ENCODE peak calls at places on chromosomes 6 and 20, in nine cellular contexts. One of them, this sample, is unnamed.

GRCh38 chr6:36730424-36731380 is 33.1 kb downstream of the RAB44 start:
- DNase-seq in CD14-positive monocyte: no peak
- DNase-seq in cardiac fibroblast: no peak
- DNase-seq in tibial artery: no peak
- DNase-seq in AG08396: no peak
- DNase-seq in activated CD4-positive, alpha-beta T cell treated with anti-CD3 and anti-CD28 coated beads for 1 hour: no peak
- DNase-seq in activated naive CD8-positive, alpha-beta T cell treated with anti-CD3 and anti-CD28 coated beads for 36 hours: no peak
- DNase-seq in left cardiac atrium: no peak
- DNase-seq in right lobe of liver: no peak
- DNase-seq in this sample: no peak

GRCh38 chr6:105594821-105595220 is 191.9 kb upstream of the PREP start:
- DNase-seq in CD14-positive monocyte: no peak
- DNase-seq in cardiac fibroblast: peak; percentile 65
- DNase-seq in tibial artery: no peak
- DNase-seq in AG08396: no peak
- DNase-seq in activated CD4-positive, alpha-beta T cell treated with anti-CD3 and anti-CD28 coated beads for 1 hour: no peak
- DNase-seq in activated naive CD8-positive, alpha-beta T cell treated with anti-CD3 and anti-CD28 coated beads for 36 hours: no peak
- DNase-seq in left cardiac atrium: no peak
- DNase-seq in right lobe of liver: no peak
- DNase-seq in this sample: no peak

GRCh38 chr6:42142118-42142835 is at the start of gene C6orf132:
- DNase-seq in CD14-positive monocyte: no peak
- DNase-seq in cardiac fibroblast: no peak
- DNase-seq in tibial artery: peak; percentile 70
- DNase-seq in AG08396: peak; percentile 61
- DNase-seq in activated CD4-positive, alpha-beta T cell treated with anti-CD3 and anti-CD28 coated beads for 1 hour: no peak
- DNase-seq in activated naive CD8-positive, alpha-beta T cell treated with anti-CD3 and anti-CD28 coated beads for 36 hours: peak; percentile 17
- DNase-seq in left cardiac atrium: peak; percentile 42
- DNase-seq in right lobe of liver: no peak
- DNase-seq in this sample: no peak

GRCh38 chr20:23059831-23060230 is 10.4 kb upstream of the THBD start:
- DNase-seq in CD14-positive monocyte: no peak
- DNase-seq in cardiac fibroblast: no peak
- DNase-seq in tibial artery: no peak
- DNase-seq in AG08396: no peak
- DNase-seq in activated CD4-positive, alpha-beta T cell treated with anti-CD3 and anti-CD28 coated beads for 1 hour: no peak
- DNase-seq in activated naive CD8-positive, alpha-beta T cell treated with anti-CD3 and anti-CD28 coated beads for 36 hours: no peak
- DNase-seq in left cardiac atrium: no peak
- DNase-seq in right lobe of liver: no peak
- DNase-seq in this sample: no peak

GRCh38 chr20:57398231-57398821 is 7.1 kb downstream of the RBM38 start:
- DNase-seq in CD14-positive monocyte: peak; percentile 80
- DNase-seq in cardiac fibroblast: no peak
- DNase-seq in tibial artery: no peak
- DNase-seq in AG08396: no peak
- DNase-seq in activated CD4-positive, alpha-beta T cell treated with anti-CD3 and anti-CD28 coated beads for 1 hour: peak; percentile 79
- DNase-seq in activated naive CD8-positive, alpha-beta T cell treated with anti-CD3 and anti-CD28 coated beads for 36 hours: peak; percentile 89
- DNase-seq in left cardiac atrium: peak; percentile 57
- DNase-seq in right lobe of liver: peak; percentile 69
- DNase-seq in this sample: peak; percentile 88

GRCh38 chr20:49697071-49697470 is 16.6 kb downstream of the B4GALT5 start:
- DNase-seq in CD14-positive monocyte: no peak
- DNase-seq in cardiac fibroblast: no peak
- DNase-seq in tibial artery: no peak
- DNase-seq in AG08396: no peak
- DNase-seq in activated CD4-positive, alpha-beta T cell treated with anti-CD3 and anti-CD28 coated beads for 1 hour: no peak
- DNase-seq in activated naive CD8-positive, alpha-beta T cell treated with anti-CD3 and anti-CD28 coated beads for 36 hours: no peak
- DNase-seq in left cardiac atrium: no peak
- DNase-seq in right lobe of liver: no peak
- DNase-seq in this sample: no peak

GRCh38 chr6:17907467-17908229 is 79.8 kb downstream of the KIF13A start:
- DNase-seq in CD14-positive monocyte: peak; percentile 92
- DNase-seq in cardiac fibroblast: peak; percentile 100
- DNase-seq in tibial artery: peak; percentile 89
- DNase-seq in AG08396: peak; percentile 81
- DNase-seq in activated CD4-positive, alpha-beta T cell treated with anti-CD3 and anti-CD28 coated beads for 1 hour: no peak
- DNase-seq in activated naive CD8-positive, alpha-beta T cell treated with anti-CD3 and anti-CD28 coated beads for 36 hours: peak; percentile 12
- DNase-seq in left cardiac atrium: peak; percentile 70
- DNase-seq in right lobe of liver: peak; percentile 60
- DNase-seq in this sample: peak; percentile 6

GRCh38 chr6:105836379-105836778 is 249.8 kb upstream of the PRDM1 start:
- DNase-seq in CD14-positive monocyte: no peak
- DNase-seq in cardiac fibroblast: no peak
- DNase-seq in tibial artery: no peak
- DNase-seq in AG08396: no peak
- DNase-seq in activated CD4-positive, alpha-beta T cell treated with anti-CD3 and anti-CD28 coated beads for 1 hour: no peak
- DNase-seq in activated naive CD8-positive, alpha-beta T cell treated with anti-CD3 and anti-CD28 coated beads for 36 hours: no peak
- DNase-seq in left cardiac atrium: no peak
- DNase-seq in right lobe of liver: no peak
- DNase-seq in this sample: no peak

GRCh38 chr20:5784735-5785134 is 34.5 kb downstream of the SHLD1 start:
- DNase-seq in CD14-positive monocyte: no peak
- DNase-seq in cardiac fibroblast: no peak
- DNase-seq in tibial artery: no peak
- DNase-seq in AG08396: no peak
- DNase-seq in activated CD4-positive, alpha-beta T cell treated with anti-CD3 and anti-CD28 coated beads for 1 hour: no peak
- DNase-seq in activated naive CD8-positive, alpha-beta T cell treated with anti-CD3 and anti-CD28 coated beads for 36 hours: no peak
- DNase-seq in left cardiac atrium: no peak
- DNase-seq in right lobe of liver: no peak
- DNase-seq in this sample: no peak

This sample was measured in stimulated activated naive CD8-positive, alpha-beta T cell treated with anti-CD3 and anti-CD28 coated beads, Interleukin-15, Interleukin-2, amounts not matched to agents 100 U/mL and 50 U/mL, for 24 hours.